ENCODE peak calls at places on chromosome 1, in seven cellular contexts. F is mesendoderm, M is substantia nigra, R is lung, O is IMR-90, B is heart right ventricle, S is fibroblast of lung. G is an unnamed sample.

GRCh38 chr1:99704356-99704816 is 58.5 kb downstream of the PALMD start:
- DNase-seq in R (no peak), B (no peak), O (no peak), S (no peak), M (no peak), F (no peak), G (no peak)

GRCh38 chr1:41534181-41535076 is 49.9 kb upstream of the EDN2 start:
- DNase-seq in O (no peak), B (no peak), F (no peak), R (no peak), S (no peak), M (no peak), G (no peak)

GRCh38 chr1:147541672-147542548 is 609 bp downstream of the BCL9 start:
- DNase-seq in O (peak), M (peak), F (peak), S (peak), B (peak), R (no peak), G (peak)

GRCh38 chr1:100628631-100629081 is 90.7 kb downstream of the GPR88 start:
- DNase-seq in M (no peak), B (no peak), F (no peak), R (no peak), S (no peak), O (peak), G (no peak)

GRCh38 chr1:7012461-7012924 is 227.2 kb downstream of the CAMTA1 start:
- DNase-seq in R (no peak), M (no peak), S (no peak), O (no peak), F (no peak), B (no peak), G (no peak)

GRCh38 chr1:201685485-201685884 is 143.5 kb upstream of the IPO9 start:
- DNase-seq in M (no peak), S (no peak), F (no peak), R (no peak), B (no peak), O (no peak), G (no peak)

GRCh38 chr1:116207126-116207735 is 96.0 kb downstream of the MAB21L3 start:
- DNase-seq in M (no peak), B (no peak), O (no peak), F (no peak), S (no peak), R (no peak), G (no peak)

GRCh38 chr1:193919827-193920226 is 733.4 kb upstream of the B3GALT2 start:
- DNase-seq in O (peak), S (peak), R (no peak), F (peak), M (no peak), B (no peak), G (no peak)

GRCh38 chr1:246117066-246117791 is 389.9 kb downstream of the SMYD3 start:
- DNase-seq in S (peak), O (peak), M (no peak), B (peak), R (peak), F (peak), G (peak)

GRCh38 chr1:182601416-182601786 is 2.8 kb downstream of the RGS16 start:
- DNase-seq in S (peak), M (peak), R (peak), B (peak), F (peak), O (peak), G (no peak)

GRCh38 chr1:43537423-43538142 is 6.9 kb downstream of the PTPRF start:
- DNase-seq in M (no peak), O (peak), B (no peak), R (peak), S (no peak), F (no peak), G (no peak)

GRCh38 chr1:85328713-85329376 is 52.4 kb upstream of the BCL10 start:
- DNase-seq in R (peak), S (peak), F (peak), B (peak), M (no peak), O (peak), G (no peak)

GRCh38 chr1:246592695-246593094 is 26.4 kb downstream of the CNST start:
- DNase-seq in M (no peak), F (no peak), R (no peak), B (no peak), O (peak), S (peak), G (no peak)

GRCh38 chr1:185159966-185160365 is 3.0 kb downstream of the SWT1 start:
- DNase-seq in M (no peak), O (peak), B (no peak), F (no peak), S (no peak), R (no peak), G (no peak)

GRCh38 chr1:5705751-5706150 is 286.5 kb downstream of the NPHP4 start:
- DNase-seq in F (no peak), M (no peak), B (no peak), R (no peak), S (no peak), O (no peak), G (no peak)

GRCh38 chr1:212597495-212597894 is 11.1 kb upstream of the ATF3 start:
- DNase-seq in B (no peak), O (no peak), S (peak), F (no peak), R (no peak), M (no peak), G (no peak)

GRCh38 chr1:2961081-2961480 is 60.2 kb upstream of the ACTRT2 start:
- DNase-seq in B (no peak), F (no peak), M (no peak), R (no peak), S (no peak), O (no peak), G (no peak)

GRCh38 chr1:180501865-180502360 is 464 bp downstream of the ACBD6 start:
- DNase-seq in F (no peak), O (no peak), B (no peak), M (no peak), R (no peak), S (no peak), G (peak)

GRCh38 chr1:11499825-11500331 is 20.9 kb downstream of the DISP3 start:
- DNase-seq in O (no peak), R (no peak), B (no peak), M (no peak), F (no peak), S (no peak), G (no peak)

GRCh38 chr1:42260376-42261078 is 74.5 kb downstream of the FOXJ3 start:
- DNase-seq in R (no peak), S (no peak), M (no peak), F (no peak), B (no peak), O (no peak), G (no peak)

GRCh38 chr1:17538428-17539130 is 919 bp upstream of the ARHGEF10L start:
- DNase-seq in M (no peak), F (peak), S (peak), B (no peak), O (peak), R (peak), G (no peak)

GRCh38 chr1:42456754-42457089 is 379 bp downstream of the PPCS start:
- DNase-seq in O (peak), M (peak), F (peak), S (peak), R (peak), B (peak), G (peak)

GRCh38 chr1:26357121-26357602 is 3.2 kb upstream of the CRYBG2 start:
- DNase-seq in S (no peak), M (no peak), R (no peak), F (no peak), O (no peak), B (no peak), G (no peak)

GRCh38 chr1:165070675-165071074 is 285.8 kb downstream of the LMX1A start:
- DNase-seq in O (no peak), B (no peak), F (no peak), M (no peak), R (no peak), S (no peak), G (no peak)

GRCh38 chr1:119603695-119604094 is 44.4 kb downstream of the ZNF697 start:
- DNase-seq in S (no peak), F (no peak), B (no peak), R (no peak), M (no peak), O (no peak), G (no peak)

GRCh38 chr1:196577386-196577785 is 30.9 kb downstream of the KCNT2 start:
- DNase-seq in M (no peak), S (no peak), F (peak), O (no peak), R (no peak), B (no peak), G (no peak)

GRCh38 chr1:23701310-23701709 is 9.7 kb downstream of the RPL11 start:
- DNase-seq in S (no peak), F (no peak), O (no peak), B (no peak), R (no peak), M (no peak), G (no peak)
- H3K27ac ChIP-seq in S (no peak), F (no peak), O (no peak), B (no peak), R (peak), M (no peak), G (no peak)

GRCh38 chr1:170495006-170495405 is 37.0 kb upstream of the GORAB start:
- DNase-seq in O (peak), F (no peak), R (no peak), S (no peak), B (no peak), M (no peak), G (no peak)

GRCh38 chr1:170494369-170494768 is 37.6 kb upstream of the GORAB start:
- DNase-seq in R (no peak), B (peak), S (peak), M (no peak), O (peak), F (peak), G (no peak)

GRCh38 chr1:170487503-170487902 is 44.5 kb upstream of the GORAB start:
- DNase-seq in O (no peak), S (no peak), R (no peak), F (peak), B (no peak), M (no peak), G (no peak)

GRCh38 chr1:170491291-170491690 is 40.7 kb upstream of the GORAB start:
- DNase-seq in S (no peak), R (no peak), F (no peak), O (no peak), B (no peak), M (no peak), G (no peak)
- H3K27ac ChIP-seq in S (no peak), R (no peak), F (no peak), O (no peak), B (no peak), M (no peak), G (no peak)

DNA sequence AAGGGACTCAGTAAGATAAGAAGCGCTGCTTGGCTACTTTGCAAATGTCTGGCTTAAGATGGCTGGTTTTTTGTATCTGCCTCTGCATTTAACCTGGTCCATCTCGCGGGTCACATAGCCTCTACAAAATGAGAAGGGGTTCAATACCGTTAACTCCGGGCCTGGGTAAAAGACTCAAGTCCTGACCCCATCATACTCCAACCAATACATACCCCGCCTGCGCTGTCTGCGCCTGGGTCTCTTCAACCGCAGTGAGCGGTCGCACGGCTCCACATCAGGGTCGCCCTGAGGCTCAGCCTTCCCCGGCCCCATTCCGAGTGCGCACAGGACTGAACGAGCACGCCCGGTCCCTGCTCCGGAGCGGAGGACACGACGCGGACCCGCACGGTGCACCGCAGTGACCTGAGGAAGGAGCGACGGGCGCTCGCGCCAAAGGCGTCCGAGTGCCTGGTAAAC is 558 bp upstream of the PGD start:
- DNase-seq in M (no peak), S (no peak), O (no peak), R (no peak), F (no peak), B (no peak), G (no peak)
- H3K27ac ChIP-seq in M (peak), S (peak), O (peak), R (peak), F (peak), B (peak), G (no peak)

GRCh38 chr1:187079330-187079729 is 250.6 kb downstream of the PLA2G4A start:
- DNase-seq in O (no peak), B (no peak), S (no peak), M (no peak), R (no peak), F (no peak), G (no peak)
- H3K27ac ChIP-seq in O (no peak), B (no peak), S (no peak), M (no peak), R (no peak), F (no peak), G (no peak)

GRCh38 chr1:155079487-155080249 is 1.0 kb downstream of the EFNA3 start:
- DNase-seq in R (no peak), O (no peak), M (no peak), S (no peak), F (no peak), B (no peak), G (peak)
- H3K27ac ChIP-seq in R (no peak), O (no peak), M (no peak), S (no peak), F (no peak), B (no peak), G (no peak)

DNA sequence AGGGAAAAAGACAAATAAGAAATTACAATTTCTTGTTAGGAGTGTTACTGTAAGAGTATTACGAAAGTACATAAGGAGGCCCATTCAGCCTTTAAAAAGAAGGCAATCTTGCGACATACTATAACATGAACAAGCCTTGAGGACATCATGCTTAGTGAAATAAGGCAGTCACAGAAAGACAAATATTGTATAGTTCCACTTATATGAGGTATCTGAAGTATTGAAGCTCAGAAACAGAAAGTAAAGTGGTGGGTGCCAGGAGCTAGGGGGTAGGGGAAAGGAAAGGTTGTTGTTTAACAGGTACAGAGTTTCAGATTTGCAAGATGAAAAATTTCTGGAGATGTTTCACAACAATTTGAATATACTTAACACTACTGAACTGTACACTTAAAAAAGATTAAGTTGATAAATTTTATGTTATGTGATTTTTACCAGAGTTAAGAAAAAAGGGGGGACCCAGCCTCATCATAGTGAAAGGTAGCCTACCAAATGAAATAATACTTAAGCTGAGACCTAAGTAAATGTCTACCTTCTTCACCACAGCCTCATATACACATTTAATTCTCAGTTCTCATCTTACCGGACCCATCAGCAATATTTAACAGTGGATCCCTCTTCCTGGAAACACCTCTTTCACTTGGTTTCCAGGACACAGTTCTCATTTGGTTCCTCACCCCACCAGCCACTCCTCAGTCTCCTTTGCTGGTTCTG is 19.5 kb downstream of the USP24 start:
- DNase-seq in B (no peak), F (no peak), S (peak), M (no peak), R (no peak), O (peak), G (no peak)
- H3K27ac ChIP-seq in B (peak), F (no peak), S (no peak), M (no peak), R (no peak), O (no peak), G (no peak)

DNA sequence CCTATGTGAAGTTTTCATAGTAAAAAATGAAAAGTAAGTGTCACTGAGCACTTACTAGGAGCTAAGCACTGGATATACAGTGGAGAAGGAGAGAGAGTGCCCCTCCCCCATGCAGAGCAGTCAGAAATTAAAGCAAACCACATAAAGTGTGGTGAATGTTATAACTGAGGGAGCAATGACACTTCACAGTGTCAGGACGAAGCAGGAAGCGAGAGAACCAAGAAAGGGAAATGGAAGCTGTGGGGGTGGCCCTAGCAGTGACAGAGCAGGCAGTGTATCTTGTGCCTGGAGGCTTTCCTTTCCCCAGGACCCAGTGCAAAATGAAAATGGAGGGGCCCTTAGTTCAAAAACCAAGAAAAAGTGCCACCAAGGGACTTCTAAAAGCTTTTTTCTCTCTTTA is 21.5 kb upstream of the RCAN3 start:
- DNase-seq in R (no peak), S (no peak), F (peak), B (peak), M (no peak), O (no peak), G (no peak)
- H3K27ac ChIP-seq in R (no peak), S (no peak), F (no peak), B (no peak), M (no peak), O (no peak), G (no peak)

DNA sequence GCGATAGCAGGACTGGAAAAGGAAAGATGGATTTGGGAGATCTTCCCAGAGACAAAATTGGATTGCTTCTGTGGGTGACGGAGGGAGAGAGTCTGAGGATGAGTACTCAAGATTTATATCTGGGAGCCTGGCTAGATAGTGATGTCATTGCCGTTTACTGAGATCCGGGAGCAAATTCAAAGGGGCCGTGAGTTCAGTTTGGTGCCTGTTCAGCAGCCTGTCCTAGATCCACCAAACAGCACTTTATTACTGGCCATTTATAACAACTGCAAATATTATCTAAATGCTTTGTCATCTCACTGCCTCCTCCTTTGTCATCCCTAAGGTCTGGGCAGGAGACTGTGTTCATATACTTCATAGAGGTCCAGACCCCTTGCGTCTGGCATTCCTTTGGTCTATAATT is 29.2 kb downstream of the MAPKAPK2 start:
- DNase-seq in B (no peak), S (peak), M (no peak), R (no peak), F (no peak), O (peak), G (no peak)
- H3K27ac ChIP-seq in B (peak), S (peak), M (no peak), R (peak), F (no peak), O (no peak), G (peak)

DNA sequence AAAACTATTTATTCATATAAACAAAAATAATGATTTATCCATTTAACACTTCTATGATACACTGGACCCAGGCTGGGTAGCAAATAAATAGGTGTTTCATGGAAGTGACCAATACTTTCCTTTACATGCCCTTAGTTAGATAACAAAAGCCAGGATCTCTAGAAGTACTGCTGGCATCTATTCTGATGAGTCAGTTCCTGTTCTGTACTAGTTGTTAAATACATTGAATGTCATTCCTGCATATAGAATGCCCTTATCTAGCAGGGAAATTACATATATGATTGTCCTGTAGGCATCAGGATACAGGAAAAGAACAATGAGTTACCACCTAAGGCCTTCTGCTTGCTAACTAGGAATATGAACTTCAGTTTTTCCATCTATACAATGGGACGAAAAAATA is 130.8 kb downstream of the HFM1 start:
- DNase-seq in S (no peak), F (peak), O (no peak), R (no peak), M (no peak), B (no peak), G (no peak)
- H3K27ac ChIP-seq in S (no peak), F (no peak), O (no peak), R (no peak), M (no peak), B (no peak), G (no peak)

G was measured in pancreas.